ENCODE peak calls at places on chromosomes 2 and 18, in ten cellular contexts. E is endothelial cell of umbilical vein, L is sciatic nerve, T is neural crest cell, D is mesendoderm, O is NCI-H774, F is mammary epithelial cell, H is fibroblast of the conjunctiva, I is caudate nucleus, V is NCI-H2081. B is an unnamed sample.

GRCh38 chr2:227890495-227891079 is 19.2 kb downstream of the DAW1 start:
- DNase-seq in E (peak), L (no peak), T (no peak), D (peak), O (peak), F (peak), H (peak), I (no peak), V (peak), B (peak)

GRCh38 chr18:41965856-41966255 is 10.8 kb downstream of the PIK3C3 start:
- DNase-seq in E (no peak), L (no peak), T (no peak), D (no peak), O (no peak), F (no peak), H (no peak), I (no peak), V (no peak), B (no peak)

GRCh38 chr2:160279813-160280465 is 79.9 kb upstream of the ITGB6 start:
- DNase-seq in E (peak), L (no peak), T (no peak), D (no peak), O (no peak), F (peak), H (no peak), I (no peak), V (no peak), B (no peak)

GRCh38 chr2:191521608-191522208 is 156.2 kb upstream of the NABP1 start:
- DNase-seq in E (peak), L (no peak), T (no peak), D (peak), O (peak), F (peak), H (no peak), I (no peak), V (peak), B (no peak)

GRCh38 chr2:177921726-177922125 is 150.9 kb downstream of the PDE11A start:
- DNase-seq in E (no peak), L (no peak), T (no peak), D (no peak), O (no peak), F (no peak), H (no peak), I (no peak), V (no peak), B (no peak)

GRCh38 chr2:105610444-105611327 is 134.0 kb upstream of the NCK2 start:
- DNase-seq in E (no peak), L (no peak), T (peak), D (no peak), O (peak), F (peak), H (no peak), I (no peak), V (peak), B (peak)

GRCh38 chr2:7034313-7034712 is 117.1 kb downstream of the RNF144A start:
- DNase-seq in E (no peak), L (no peak), T (no peak), D (peak), O (peak), F (no peak), H (no peak), I (no peak), V (peak), B (peak)

GRCh38 chr2:9508934-9509333 is 34.6 kb downstream of the IAH1 start:
- DNase-seq in E (no peak), L (no peak), T (no peak), D (no peak), O (no peak), F (no peak), H (no peak), I (no peak), V (no peak), B (no peak)

GRCh38 chr18:34909637-34910364 is 131.4 kb upstream of the MAPRE2 start:
- DNase-seq in E (no peak), L (no peak), T (no peak), D (no peak), O (no peak), F (no peak), H (no peak), I (no peak), V (no peak), B (no peak)

GRCh38 chr2:111897924-111898702 is at the start of gene MERTK:
- DNase-seq in E (peak), L (peak), T (peak), D (peak), O (peak), F (peak), H (peak), I (no peak), V (peak), B (peak)

GRCh38 chr2:39991298-39991697 is 212.2 kb upstream of the THUMPD2 start:
- DNase-seq in E (no peak), L (no peak), T (no peak), D (peak), O (no peak), F (peak), H (no peak), I (no peak), V (no peak), B (no peak)

GRCh38 chr2:162118166-162119031 is 33.6 kb downstream of the GCG start:
- DNase-seq in E (peak), L (no peak), T (no peak), D (no peak), O (no peak), F (peak), H (no peak), I (no peak), V (no peak), B (no peak)

GRCh38 chr2:219109468-219109867 is 48.7 kb upstream of the IHH start:
- DNase-seq in E (no peak), L (no peak), T (peak), D (peak), O (no peak), F (no peak), H (no peak), I (no peak), V (no peak), B (peak)

GRCh38 chr2:68692511-68692910 is 42.1 kb upstream of the ARHGAP25 start:
- DNase-seq in E (no peak), L (no peak), T (no peak), D (no peak), O (no peak), F (no peak), H (no peak), I (no peak), V (no peak), B (no peak)

GRCh38 chr2:217799553-217800432 is 203.0 kb downstream of the TNS1 start:
- DNase-seq in E (no peak), L (no peak), T (no peak), D (no peak), O (no peak), F (no peak), H (no peak), I (no peak), V (no peak), B (no peak)

GRCh38 chr18:46546111-46546640 is 110.8 kb downstream of the LOXHD1 start:
- DNase-seq in E (no peak), L (no peak), T (no peak), D (peak), O (no peak), F (no peak), H (no peak), I (no peak), V (no peak), B (no peak)